ENCODE peak calls at places on chromosome 5, in seven cellular contexts. F is GM12892, H is SK-N-SH, D is K562, Z is HepG2, S is GM12878, A is H1. I is an unnamed sample.

GRCh38 chr5:195401-196160 is 4.3 kb downstream of the LRRC14B start:
- DNase-seq in F (no peak), H (no peak), D (peak), Z (no peak), S (no peak), A (no peak), I (no peak)

GRCh38 chr5:173823721-173824567 is 64.2 kb upstream of the CPEB4 start:
- DNase-seq in F (no peak), H (no peak), D (no peak), Z (peak), S (no peak), A (peak), I (no peak)

GRCh38 chr5:152259702-152260101 is 145.4 kb downstream of the NMUR2 start:
- DNase-seq in F (no peak), H (no peak), D (no peak), Z (no peak), S (no peak), A (no peak), I (no peak)

GRCh38 chr5:110865400-110866094 is 126.7 kb downstream of the SLC25A46 start:
- DNase-seq in F (no peak), H (peak), D (peak), Z (peak), S (no peak), A (peak), I (peak)

GRCh38 chr5:166596043-166596442 is 1695.4 kb upstream of the WWC1 start:
- DNase-seq in F (no peak), H (no peak), D (no peak), Z (no peak), S (no peak), A (no peak), I (no peak)

GRCh38 chr5:109689740-109690455 is at the start of gene MAN2A1:
- DNase-seq in F (peak), H (peak), D (peak), Z (peak), S (no peak), A (no peak), I (peak)

GRCh38 chr5:123044926-123045617 is 8.5 kb upstream of the PPIC start:
- DNase-seq in F (no peak), H (no peak), D (no peak), Z (no peak), S (no peak), A (no peak), I (no peak)

GRCh38 chr5:7886849-7887460 is 18.0 kb downstream of the MTRR start:
- DNase-seq in F (no peak), H (peak), D (no peak), Z (peak), S (no peak), A (no peak), I (no peak)

GRCh38 chr5:141465351-141465750 is 10.4 kb upstream of the PCDHGC3 start:
- DNase-seq in F (no peak), H (no peak), D (no peak), Z (no peak), S (no peak), A (no peak), I (no peak)

GRCh38 chr5:134413046-134413445 is 1.4 kb upstream of the CDKN2AIPNL start:
- DNase-seq in F (no peak), H (no peak), D (no peak), Z (no peak), S (no peak), A (no peak), I (no peak)

DNA sequence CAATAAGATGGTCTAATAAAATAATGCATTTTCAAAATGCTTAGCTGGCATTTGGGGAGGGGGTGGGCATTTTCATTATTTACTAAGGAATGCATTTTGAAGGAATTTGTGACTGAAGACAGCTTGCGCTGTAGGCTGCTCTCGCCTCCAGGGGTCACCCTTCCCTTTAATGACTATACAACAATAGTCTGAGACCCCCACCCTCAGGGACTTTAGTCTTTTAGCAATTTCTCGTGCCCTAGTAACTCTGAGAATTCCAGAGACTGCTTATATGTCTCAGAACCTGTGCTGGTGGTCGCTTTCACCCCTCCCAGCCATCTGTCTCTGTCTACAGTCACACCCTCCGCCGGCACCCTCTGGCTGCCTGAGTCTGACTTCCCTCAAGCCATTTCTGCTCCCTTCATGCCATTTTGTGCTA is 671.5 kb downstream of the NR2F1-AS1 start:
- DNase-seq in F (no peak), H (peak), D (no peak), Z (peak), S (no peak), A (no peak), I (no peak)
- TF ChIP-seq TAF1 in F (no peak), H (no peak), D (no peak), Z (no peak), S (no peak), A (no peak), I (no peak)

GRCh38 chr5:93072831-93073459 is 508.1 kb downstream of the NR2F1-AS1 start:
- DNase-seq in F (no peak), H (no peak), D (no peak), Z (no peak), S (no peak), A (no peak), I (no peak)
- TF ChIP-seq TAF1 in F (no peak), H (no peak), D (no peak), Z (no peak), S (no peak), A (no peak), I (no peak)

GRCh38 chr5:62348723-62349481 is 42.9 kb downstream of the KIF2A start:
- DNase-seq in F (no peak), H (no peak), D (no peak), Z (no peak), S (no peak), A (no peak), I (no peak)

GRCh38 chr5:62354028-62354874 is 48.2 kb downstream of the KIF2A start:
- DNase-seq in F (no peak), H (peak), D (peak), Z (peak), S (peak), A (no peak), I (no peak)
- TF ChIP-seq TAF1 in F (no peak), H (no peak), D (no peak), Z (no peak), S (no peak), A (no peak), I (no peak)

DNA sequence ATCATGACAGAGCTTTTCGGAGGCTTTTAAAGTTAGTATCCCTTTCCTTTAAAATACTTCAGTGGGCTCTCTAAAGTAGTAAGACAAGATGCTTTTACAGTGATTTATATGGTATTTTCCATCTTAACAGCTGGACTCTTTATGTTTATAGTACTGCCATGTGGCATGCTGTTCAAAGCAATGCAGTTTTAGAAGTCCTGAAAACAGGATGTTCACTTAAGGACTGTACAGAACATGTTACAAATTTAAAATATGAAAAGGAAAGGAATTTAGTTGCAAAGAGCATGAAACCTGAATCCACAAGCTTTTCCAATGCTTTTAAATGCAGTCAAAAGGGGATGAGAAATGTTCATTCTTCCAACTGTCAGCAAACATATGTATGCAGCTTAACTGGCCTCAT is 580.3 kb downstream of the EFNA5 start:
- DNase-seq in F (no peak), H (no peak), D (no peak), Z (no peak), S (no peak), A (no peak), I (no peak)
- TF ChIP-seq TAF1 in F (no peak), H (no peak), D (no peak), Z (no peak), S (no peak), A (no peak), I (no peak)

DNA sequence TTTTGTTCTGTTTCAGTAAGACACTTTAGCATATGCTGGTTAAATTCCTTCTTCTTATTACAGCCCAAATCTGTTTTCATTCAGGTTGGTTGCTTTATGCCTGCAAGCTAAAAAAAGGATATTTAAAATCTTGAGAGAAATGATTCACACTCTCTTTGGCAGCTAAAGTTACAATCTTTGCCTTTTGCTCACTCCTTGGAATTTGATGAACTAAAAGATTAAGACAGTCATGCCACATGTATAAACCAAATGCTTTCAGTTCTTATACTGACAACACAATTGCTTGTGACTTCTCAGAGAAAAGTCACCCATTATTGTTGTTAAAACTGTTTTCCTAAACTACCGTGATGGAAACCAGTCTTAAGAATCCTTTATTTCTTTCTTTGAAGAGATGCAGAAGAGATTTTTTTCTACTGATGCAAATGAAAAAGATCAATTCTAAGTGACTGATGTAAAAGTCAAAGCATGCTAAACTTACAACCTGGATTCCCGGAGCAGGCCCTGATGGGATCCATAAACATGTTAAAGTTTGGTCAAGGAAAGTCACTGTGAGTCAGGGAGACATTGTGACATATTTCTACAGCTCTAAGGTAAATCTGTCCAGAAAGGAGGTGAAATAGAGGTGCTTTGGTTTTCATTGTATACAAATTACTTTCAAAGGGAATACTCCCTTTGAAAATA is 144.2 kb upstream of the CDH10 start:
- DNase-seq in F (no peak), H (no peak), D (no peak), Z (no peak), S (no peak), A (no peak), I (no peak)
- TF ChIP-seq TAF1 in F (no peak), H (peak), D (no peak), Z (no peak), S (no peak), A (no peak), I (no peak)

DNA sequence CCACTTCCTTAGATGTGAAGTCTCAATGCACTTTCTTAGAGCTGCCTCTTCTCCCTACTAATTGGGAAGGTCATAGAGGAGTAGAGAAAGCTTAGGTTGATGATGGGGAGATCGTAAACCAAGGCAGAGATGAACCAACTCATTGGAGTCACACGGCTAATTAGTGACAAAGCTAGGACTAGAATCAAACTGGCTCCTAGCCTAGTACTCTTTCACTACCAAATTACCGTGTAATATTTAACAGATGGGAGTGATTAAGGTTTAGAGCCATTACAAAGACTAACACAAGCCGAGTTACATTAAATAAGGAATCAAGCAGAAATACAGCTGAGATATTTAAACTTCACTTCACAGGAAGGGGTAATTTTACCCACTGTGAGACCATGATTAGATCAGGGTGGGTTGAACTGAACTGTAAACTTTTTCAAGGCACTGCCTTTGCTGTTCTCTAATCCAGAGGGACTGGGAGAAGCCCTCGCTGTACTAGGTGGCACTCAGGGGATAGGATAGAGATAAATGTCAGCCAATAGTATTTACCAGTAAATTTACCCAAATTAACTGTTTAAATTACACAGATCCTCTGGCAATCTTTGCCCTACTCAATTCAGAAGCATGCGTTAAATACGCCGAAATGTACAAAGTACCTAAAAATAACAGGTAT is 166.4 kb upstream of the PIK3R1 start:
- DNase-seq in F (no peak), H (no peak), D (no peak), Z (no peak), S (no peak), A (no peak), I (no peak)
- TF ChIP-seq TAF1 in F (no peak), H (no peak), D (no peak), Z (no peak), S (no peak), A (no peak), I (no peak)

I was measured in GM12891.